ENCODE peak calls at places on chromosomes 6 and 20, in nine cellular contexts. W is smooth muscle cell of the brain vasculature, N is HS-27A, Z is testis, O is mucosa of gallbladder, T is glutamatergic neuron, C is NCI-H2081, V is progenitor cell of endocrine pancreas, U is left colon. H is an unnamed sample.

GRCh38 chr6:106547556-106547955 is 81.7 kb downstream of the RTN4IP1 start:
- DNase-seq in O (no peak), C (no peak), V (no peak), W (no peak), N (no peak), Z (no peak), U (no peak), T (no peak), H (no peak)

GRCh38 chr6:55822815-55823214 is 52.6 kb downstream of the BMP5 start:
- DNase-seq in U (no peak), O (no peak), N (no peak), V (no peak), Z (no peak), T (no peak), C (no peak), W (no peak), H (no peak)

GRCh38 chr6:164408868-164409267 is 900.5 kb downstream of the C6orf118 start:
- DNase-seq in N (no peak), W (no peak), Z (no peak), C (no peak), V (no peak), T (no peak), U (no peak), O (no peak), H (no peak)

GRCh38 chr20:25308671-25309394 is 60.9 kb downstream of the PYGB start:
- DNase-seq in T (no peak), O (no peak), U (peak), W (peak), V (no peak), N (peak), C (no peak), Z (no peak), H (no peak)

GRCh38 chr20:54284928-54285704 is 77.2 kb downstream of the PFDN4 start:
- DNase-seq in T (no peak), Z (no peak), N (no peak), O (no peak), V (no peak), C (no peak), U (no peak), W (no peak), H (no peak)

GRCh38 chr6:116568851-116569755 is 2.2 kb upstream of the RWDD1 start:
- DNase-seq in C (no peak), Z (no peak), V (no peak), T (no peak), O (no peak), W (no peak), U (no peak), N (no peak), H (no peak)

GRCh38 chr20:44600758-44601562 is 18.6 kb downstream of the PKIG start:
- DNase-seq in Z (peak), V (no peak), U (no peak), T (no peak), C (no peak), W (no peak), O (no peak), N (no peak), H (no peak)

GRCh38 chr6:33082702-33083101 is 6.9 kb downstream of the HLA-DPB1 start:
- DNase-seq in U (no peak), Z (peak), O (no peak), V (no peak), N (peak), W (no peak), T (peak), C (no peak), H (no peak)

GRCh38 chr6:108946695-108947094 is 98.5 kb downstream of the ARMC2 start:
- DNase-seq in W (no peak), Z (peak), V (no peak), N (no peak), U (no peak), C (no peak), O (no peak), T (no peak), H (no peak)

GRCh38 chr20:21554985-21555384 is 41.1 kb upstream of the NKX2-2 start:
- DNase-seq in U (no peak), N (no peak), O (no peak), T (no peak), Z (no peak), W (no peak), V (no peak), C (peak), H (no peak)

GRCh38 chr20:63322146-63322922 is 29.3 kb downstream of the COL20A1 start:
- DNase-seq in V (no peak), Z (no peak), O (no peak), N (no peak), T (peak), W (no peak), C (no peak), U (no peak), H (no peak)

GRCh38 chr6:1903780-1904493 is 294.2 kb downstream of the FOXC1 start:
- DNase-seq in N (no peak), Z (peak), U (no peak), O (no peak), V (no peak), C (no peak), T (no peak), W (no peak), H (no peak)

GRCh38 chr6:42368156-42368555 is 83.6 kb downstream of the TRERF1 start:
- DNase-seq in W (no peak), U (no peak), Z (no peak), T (no peak), N (no peak), C (no peak), V (no peak), O (no peak), H (no peak)

GRCh38 chr6:158669145-158670035 is 19.5 kb downstream of the SYTL3 start:
- DNase-seq in T (no peak), O (no peak), Z (no peak), C (no peak), V (no peak), N (no peak), W (no peak), U (no peak), H (no peak)